ENCODE peak calls at places on chromosome 17, in eight cellular contexts. C is posterior cingulate gyrus; M is stimulated activated CD4-positive, alpha-beta T cell treated with anti-CD3 and anti-CD28 coated beads, Interleukin-1b, Interleukin-23, amount 100 ng/mL, for 1 hour; F is Peyer's patch; Z is SW 1271; B is breast epithelium; L is heart right ventricle; I is LoVo. P is an unnamed sample.

GRCh38 chr17:20300399-20301037 is 166.8 kb downstream of the LGALS9B start:
- DNase-seq in C (peak; percentile 61), M (no peak), F (no peak), Z (no peak), B (no peak), L (no peak), I (no peak), P (no peak)

GRCh38 chr17:37327341-37328090 is 48.3 kb upstream of the C17orf78 start:
- DNase-seq in C (no peak), M (no peak), F (no peak), Z (no peak), B (no peak), L (no peak), I (no peak), P (no peak)

GRCh38 chr17:44899074-44899782 is at the start of gene EFTUD2:
- DNase-seq in C (peak; percentile 86), M (peak; percentile 86), F (peak; percentile 96), Z (peak; percentile 92), B (peak; percentile 92), L (peak; percentile 93), I (peak; percentile 92), P (peak; percentile 92)

GRCh38 chr17:50165867-50166517 is at the start of gene SGCA:
- DNase-seq in C (no peak), M (no peak), F (no peak), Z (no peak), B (no peak), L (peak; percentile 62), I (no peak), P (no peak)

GRCh38 chr17:17919169-17920107 is 52.8 kb downstream of the TOM1L2 start:
- DNase-seq in C (peak; percentile 73), M (peak; percentile 36), F (peak; percentile 82), Z (peak; percentile 85), B (peak; percentile 75), L (peak; percentile 82), I (peak; percentile 69), P (peak; percentile 87)

GRCh38 chr17:8029121-8029520 is 9.7 kb upstream of the ALOX15B start:
- DNase-seq in C (no peak), M (no peak), F (no peak), Z (no peak), B (no peak), L (no peak), I (no peak), P (no peak)

GRCh38 chr17:17354560-17355357 is 51.6 kb downstream of the NT5M start:
- DNase-seq in C (peak; percentile 64), M (peak; percentile 39), F (peak; percentile 89), Z (peak; percentile 62), B (peak; percentile 70), L (peak; percentile 54), I (peak; percentile 62), P (peak; percentile 62)

GRCh38 chr17:76672892-76673291 is 29.3 kb upstream of the ST6GALNAC1 start:
- DNase-seq in C (no peak), M (no peak), F (no peak), Z (no peak), B (no peak), L (no peak), I (no peak), P (no peak)

GRCh38 chr17:44113382-44113781 is 10.1 kb downstream of the HDAC5 start:
- DNase-seq in C (no peak), M (no peak), F (no peak), Z (no peak), B (no peak), L (no peak), I (no peak), P (no peak)

GRCh38 chr17:50221500-50222480 is 20.4 kb upstream of the COL1A1 start:
- DNase-seq in C (no peak), M (no peak), F (peak; percentile 36), Z (no peak), B (no peak), L (no peak), I (no peak), P (no peak)